ENCODE peak calls at places on chromosomes 6 and 20, in six cellular contexts. W is foreskin fibroblast; K is GM12891; H is activated T-helper 1 cell treated with anti-CD3 and anti-CD28 coated beads, Interleukin-2, amount 50 U/mL, for 16 hours; Y is T-cell; V is heart right ventricle. L is an unnamed sample.
A peak's percentile ranks its signal among the peaks of the same experiment; 100 is the strongest.

GRCh38 chr6:69866351-69867074 is at the start of gene COL19A1:
- DNase-seq in W (no peak), K (no peak), H (peak; percentile 8), Y (peak; percentile 7), V (peak; percentile 17), L (peak; percentile 21)

GRCh38 chr6:10720229-10720959 is 2.5 kb upstream of the TMEM14C start:
- DNase-seq in W (no peak), K (peak; percentile 37), H (peak; percentile 45), Y (peak; percentile 39), V (peak; percentile 74), L (peak; percentile 19)

GRCh38 chr6:150269857-150270223 is 99.0 kb upstream of the IYD start:
- DNase-seq in W (no peak), K (no peak), H (no peak), Y (no peak), V (no peak), L (no peak)

GRCh38 chr20:63056236-63057132 is 49.7 kb upstream of the BHLHE23 start:
- DNase-seq in W (no peak), K (peak; percentile 78), H (no peak), Y (peak; percentile 6), V (peak; percentile 11), L (no peak)

GRCh38 chr20:41133709-41134361 is 3.5 kb upstream of the PLCG1 start:
- DNase-seq in W (no peak), K (peak; percentile 55), H (no peak), Y (peak; percentile 42), V (no peak), L (no peak)

GRCh38 chr20:2866236-2866635 is 7.0 kb upstream of the PTPRA start:
- DNase-seq in W (no peak), K (no peak), H (no peak), Y (peak; percentile 13), V (no peak), L (peak; percentile 24)

GRCh38 chr6:52571099-52571755 is 5.6 kb downstream of the TRAM2 start:
- DNase-seq in W (no peak), K (no peak), H (no peak), Y (no peak), V (no peak), L (no peak)

GRCh38 chr20:38167851-38168760 is 3.0 kb upstream of the TGM2 start:
- DNase-seq in W (peak; percentile 96), K (no peak), H (no peak), Y (no peak), V (peak; percentile 73), L (no peak)

GRCh38 chr6:144678844-144679243 is 393.7 kb downstream of the UTRN start:
- DNase-seq in W (peak; percentile 39), K (no peak), H (no peak), Y (no peak), V (no peak), L (no peak)

GRCh38 chr6:29926795-29927427 is 15.4 kb upstream of the HLA-A start:
- DNase-seq in W (peak; percentile 61), K (peak; percentile 41), H (peak; percentile 61), Y (peak; percentile 75), V (peak; percentile 74), L (peak; percentile 91)

GRCh38 chr6:224350-224749 is 67.9 kb upstream of the DUSP22 start:
- DNase-seq in W (no peak), K (no peak), H (no peak), Y (no peak), V (no peak), L (no peak)

GRCh38 chr6:20205722-20206154 is 6.5 kb downstream of the MBOAT1 start:
- DNase-seq in W (no peak), K (no peak), H (no peak), Y (no peak), V (no peak), L (no peak)

GRCh38 chr6:27771240-27771639 is 141.0 kb downstream of the OR2B2 start:
- DNase-seq in W (no peak), K (no peak), H (no peak), Y (no peak), V (no peak), L (no peak)

GRCh38 chr6:144286503-144287393 is 1.6 kb downstream of the UTRN start:
- DNase-seq in W (peak; percentile 93), K (no peak), H (no peak), Y (no peak), V (peak; percentile 76), L (no peak)

GRCh38 chr6:85185977-85186376 is 263.9 kb upstream of the NT5E start:
- DNase-seq in W (peak; percentile 41), K (no peak), H (no peak), Y (no peak), V (no peak), L (no peak)

GRCh38 chr6:163743796-163744195 is 329.3 kb downstream of the QKI start:
- DNase-seq in W (no peak), K (no peak), H (no peak), Y (no peak), V (no peak), L (no peak)

GRCh38 chr6:46491789-46492547 is 719 bp upstream of the RCAN2 start:
- DNase-seq in W (no peak), K (peak; percentile 13), H (no peak), Y (no peak), V (peak; percentile 65), L (peak; percentile 11)

GRCh38 chr20:9878096-9878495 is 39.2 kb upstream of the PAK5 start:
- DNase-seq in W (no peak), K (no peak), H (no peak), Y (no peak), V (no peak), L (no peak)

GRCh38 chr6:32962427-32962826 is 6.0 kb upstream of the BRD2 start:
- DNase-seq in W (no peak), K (no peak), H (no peak), Y (no peak), V (no peak), L (no peak)

GRCh38 chr6:122623279-122623678 is 13.1 kb downstream of the PKIB start:
- DNase-seq in W (no peak), K (no peak), H (no peak), Y (no peak), V (no peak), L (no peak)

GRCh38 chr6:158663465-158664167 is 13.8 kb downstream of the SYTL3 start:
- DNase-seq in W (no peak), K (no peak), H (no peak), Y (no peak), V (no peak), L (no peak)

GRCh38 chr20:9485614-9486325 is 28.6 kb upstream of the LAMP5 start:
- DNase-seq in W (no peak), K (no peak), H (no peak), Y (no peak), V (no peak), L (no peak)

GRCh38 chr6:68776382-68776781 is 141.3 kb downstream of the ADGRB3 start:
- DNase-seq in W (no peak), K (no peak), H (no peak), Y (no peak), V (no peak), L (no peak)

GRCh38 chr6:103191391-103192093 is 1668.2 kb downstream of the HACE1 start:
- DNase-seq in W (no peak), K (no peak), H (no peak), Y (no peak), V (no peak), L (no peak)

GRCh38 chr20:47799116-47799715 is 13.9 kb upstream of the SULF2 start:
- DNase-seq in W (no peak), K (no peak), H (no peak), Y (no peak), V (no peak), L (no peak)

GRCh38 chr6:141133836-141134235 is 998.9 kb upstream of the GJE1 start:
- DNase-seq in W (no peak), K (no peak), H (no peak), Y (no peak), V (no peak), L (no peak)

GRCh38 chr6:32995448-32995847 is 13.9 kb downstream of the HLA-DOA start:
- DNase-seq in W (no peak), K (no peak), H (no peak), Y (no peak), V (no peak), L (no peak)

GRCh38 chr20:52049001-52049731 is 142.4 kb downstream of the ZFP64 start:
- DNase-seq in W (no peak), K (no peak), H (no peak), Y (no peak), V (no peak), L (no peak)

GRCh38 chr6:134553941-134554340 is 236.0 kb upstream of the SGK1 start:
- DNase-seq in W (peak; percentile 81), K (no peak), H (no peak), Y (no peak), V (no peak), L (no peak)

GRCh38 chr20:16821211-16822089 is 73.3 kb downstream of the OTOR start:
- DNase-seq in W (peak; percentile 6), K (no peak), H (no peak), Y (no peak), V (no peak), L (peak; percentile 8)

GRCh38 chr6:12279322-12280098 is 10.7 kb upstream of the EDN1 start:
- DNase-seq in W (no peak), K (no peak), H (no peak), Y (no peak), V (no peak), L (no peak)

GRCh38 chr6:109299695-109300564 is 82.3 kb downstream of the CD164 start:
- DNase-seq in W (no peak), K (no peak), H (no peak), Y (no peak), V (no peak), L (no peak)

GRCh38 chr6:39439342-39440038 is 117.0 kb upstream of the KCNK16 start:
- DNase-seq in W (no peak), K (no peak), H (no peak), Y (no peak), V (no peak), L (no peak)

GRCh38 chr6:41936073-41936837 is 5.4 kb downstream of the CCND3 start:
- DNase-seq in W (peak; percentile 87), K (peak; percentile 58), H (peak; percentile 45), Y (peak; percentile 72), V (peak; percentile 56), L (peak; percentile 85)

GRCh38 chr6:131080084-131080483 is 17.0 kb upstream of the EPB41L2 start:
- DNase-seq in W (no peak), K (no peak), H (no peak), Y (no peak), V (no peak), L (no peak)

GRCh38 chr6:48136856-48137255 is 25.9 kb upstream of the PTCHD4 start:
- DNase-seq in W (no peak), K (no peak), H (no peak), Y (no peak), V (no peak), L (no peak)

GRCh38 chr20:38209054-38209675 is 44.1 kb upstream of the TGM2 start:
- DNase-seq in W (no peak), K (no peak), H (no peak), Y (no peak), V (peak; percentile 69), L (no peak)

GRCh38 chr6:14734416-14735340 is 511.2 kb upstream of the JARID2 start:
- DNase-seq in W (peak; percentile 68), K (no peak), H (no peak), Y (no peak), V (no peak), L (no peak)